ENCODE peak calls at places on chromosomes 6 and 20, in seven cellular contexts. One of them, this sample, is unnamed.

GRCh38 chr20:45051497-45052060 is 49.3 kb downstream of the KCNS1 start:
- DNase-seq in neuronal stem cell: no peak
- DNase-seq in IMR-90: no peak
- DNase-seq in neural progenitor cell: no peak
- DNase-seq in esophagus squamous epithelium: no peak
- DNase-seq in epithelial cell of esophagus: no peak
- DNase-seq in colonic mucosa: no peak
- DNase-seq in this sample: no peak

GRCh38 chr6:45175272-45175671 is 152.9 kb upstream of the RUNX2 start:
- DNase-seq in IMR-90: no peak
- DNase-seq in esophagus squamous epithelium: no peak
- DNase-seq in neural progenitor cell: no peak
- DNase-seq in neuronal stem cell: no peak
- DNase-seq in epithelial cell of esophagus: no peak
- DNase-seq in colonic mucosa: no peak
- DNase-seq in this sample: no peak

GRCh38 chr20:58852559-58853271 is at the start of gene GNAS:
- DNase-seq in IMR-90: peak
- DNase-seq in esophagus squamous epithelium: no peak
- DNase-seq in neuronal stem cell: peak
- DNase-seq in epithelial cell of esophagus: peak
- DNase-seq in neural progenitor cell: peak
- DNase-seq in colonic mucosa: peak
- DNase-seq in this sample: peak

GRCh38 chr6:46035242-46035641 is 19.6 kb upstream of the CLIC5 start:
- DNase-seq in IMR-90: no peak
- DNase-seq in esophagus squamous epithelium: no peak
- DNase-seq in neuronal stem cell: no peak
- DNase-seq in colonic mucosa: no peak
- DNase-seq in epithelial cell of esophagus: no peak
- DNase-seq in neural progenitor cell: no peak
- DNase-seq in this sample: no peak

GRCh38 chr6:72521684-72522083 is 100.2 kb upstream of the KCNQ5 start:
- DNase-seq in colonic mucosa: no peak
- DNase-seq in neural progenitor cell: no peak
- DNase-seq in neuronal stem cell: no peak
- DNase-seq in IMR-90: no peak
- DNase-seq in epithelial cell of esophagus: no peak
- DNase-seq in esophagus squamous epithelium: no peak
- DNase-seq in this sample: no peak

GRCh38 chr6:139037490-139037889 is 8.9 kb downstream of the ABRACL start:
- DNase-seq in epithelial cell of esophagus: no peak
- DNase-seq in neural progenitor cell: no peak
- DNase-seq in esophagus squamous epithelium: no peak
- DNase-seq in neuronal stem cell: no peak
- DNase-seq in IMR-90: peak
- DNase-seq in colonic mucosa: no peak
- DNase-seq in this sample: no peak

GRCh38 chr20:53828673-53829085 is 235.0 kb upstream of the ZNF217 start:
- DNase-seq in neuronal stem cell: no peak
- DNase-seq in neural progenitor cell: peak
- DNase-seq in colonic mucosa: peak
- DNase-seq in IMR-90: peak
- DNase-seq in epithelial cell of esophagus: peak
- DNase-seq in esophagus squamous epithelium: no peak
- DNase-seq in this sample: peak

GRCh38 chr20:46212876-46213275 is 94.8 kb downstream of the CD40 start:
- DNase-seq in colonic mucosa: no peak
- DNase-seq in esophagus squamous epithelium: no peak
- DNase-seq in neural progenitor cell: no peak
- DNase-seq in IMR-90: no peak
- DNase-seq in neuronal stem cell: no peak
- DNase-seq in epithelial cell of esophagus: no peak
- DNase-seq in this sample: no peak

GRCh38 chr6:33212857-33213165 is 4.5 kb downstream of the RING1 start:
- DNase-seq in IMR-90: no peak
- DNase-seq in colonic mucosa: no peak
- DNase-seq in neuronal stem cell: no peak
- DNase-seq in esophagus squamous epithelium: no peak
- DNase-seq in epithelial cell of esophagus: no peak
- DNase-seq in neural progenitor cell: no peak
- DNase-seq in this sample: no peak
- H3K4me3 ChIP-seq in IMR-90: peak
- H3K4me3 ChIP-seq in colonic mucosa: peak
- H3K4me3 ChIP-seq in neuronal stem cell: peak
- H3K4me3 ChIP-seq in esophagus squamous epithelium: peak
- H3K4me3 ChIP-seq in epithelial cell of esophagus: peak
- H3K4me3 ChIP-seq in neural progenitor cell: peak
- H3K4me3 ChIP-seq in this sample: peak

DNA sequence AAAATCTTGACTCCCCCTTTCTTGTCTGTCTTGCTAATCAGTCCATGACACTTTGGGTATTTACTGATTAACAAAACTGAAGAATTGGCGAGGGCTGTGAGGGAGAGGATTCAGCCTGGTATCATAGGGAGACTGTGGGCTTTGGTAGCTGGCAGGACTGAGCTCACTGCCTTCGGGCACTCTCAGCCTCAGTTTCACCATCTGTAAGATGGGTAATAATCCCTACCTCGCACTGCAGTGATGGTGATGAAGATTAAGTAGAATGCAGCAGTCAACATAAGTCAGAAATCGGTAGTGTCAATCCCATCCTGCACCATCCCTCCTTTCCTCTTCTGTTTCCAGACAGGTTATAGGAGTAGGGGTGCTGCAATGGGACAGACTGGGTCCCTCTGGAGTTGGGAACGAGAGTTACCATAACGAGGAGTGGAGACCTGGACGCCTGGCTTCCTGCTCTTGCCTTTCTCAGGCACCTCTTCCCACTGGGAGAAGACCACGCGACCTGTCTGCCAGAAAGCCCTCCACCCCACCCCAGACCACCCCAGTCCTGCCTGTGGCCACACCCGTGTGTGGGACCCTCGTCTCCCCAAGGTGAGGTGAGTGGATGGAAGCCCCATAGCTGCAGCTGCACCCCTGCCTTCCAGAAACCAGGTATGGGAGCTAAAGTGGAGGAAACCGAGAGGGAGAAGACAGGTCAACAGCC is 99.1 kb downstream of the SNX5 start:
- DNase-seq in IMR-90: no peak
- DNase-seq in epithelial cell of esophagus: no peak
- DNase-seq in neural progenitor cell: no peak
- DNase-seq in esophagus squamous epithelium: no peak
- DNase-seq in neuronal stem cell: no peak
- DNase-seq in colonic mucosa: no peak
- DNase-seq in this sample: no peak
- H3K4me3 ChIP-seq in IMR-90: no peak
- H3K4me3 ChIP-seq in epithelial cell of esophagus: no peak
- H3K4me3 ChIP-seq in neural progenitor cell: no peak
- H3K4me3 ChIP-seq in esophagus squamous epithelium: no peak
- H3K4me3 ChIP-seq in neuronal stem cell: no peak
- H3K4me3 ChIP-seq in colonic mucosa: no peak
- H3K4me3 ChIP-seq in this sample: no peak

DNA sequence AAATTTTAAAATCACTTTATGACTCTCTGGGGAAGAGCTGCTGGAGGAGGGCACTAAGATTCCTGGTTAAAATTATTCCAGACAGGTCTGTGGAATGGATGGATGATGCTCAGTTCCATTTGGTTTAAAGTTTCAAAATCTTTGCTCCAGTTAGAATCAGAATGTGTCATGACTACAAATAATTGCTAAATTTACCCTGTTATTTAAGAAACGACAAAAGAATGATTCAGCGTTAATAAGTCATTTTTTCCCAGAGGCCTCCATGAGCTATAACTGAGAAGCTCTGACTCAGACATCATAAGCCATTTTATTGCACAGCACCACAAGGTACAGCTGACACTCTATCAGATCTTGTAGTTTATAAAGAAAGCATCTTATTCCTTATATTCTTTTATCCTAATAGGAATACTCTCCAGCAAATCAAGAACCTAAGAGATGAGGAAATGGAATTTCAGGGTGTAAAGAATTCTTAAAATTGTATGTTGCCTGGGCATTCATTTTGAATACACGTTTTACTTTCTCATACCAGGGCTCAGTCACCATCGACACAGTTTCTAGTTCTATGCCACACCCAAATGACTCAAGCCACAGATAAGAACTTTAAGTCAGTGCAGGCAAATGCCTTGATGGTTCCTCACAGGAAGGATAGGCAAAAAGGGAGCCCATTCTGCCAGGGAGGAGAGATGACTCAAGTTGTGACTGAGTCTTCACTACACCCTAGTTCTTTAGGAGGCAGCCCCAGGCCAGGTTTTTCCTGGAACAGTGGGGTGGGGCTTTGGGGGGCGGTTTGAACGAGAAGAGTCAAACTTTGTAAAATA is 636.0 kb downstream of the MMUT start:
- DNase-seq in neuronal stem cell: no peak
- DNase-seq in colonic mucosa: peak
- DNase-seq in epithelial cell of esophagus: peak
- DNase-seq in esophagus squamous epithelium: no peak
- DNase-seq in neural progenitor cell: no peak
- DNase-seq in IMR-90: peak
- DNase-seq in this sample: no peak
- H3K4me3 ChIP-seq in neuronal stem cell: no peak
- H3K4me3 ChIP-seq in colonic mucosa: no peak
- H3K4me3 ChIP-seq in epithelial cell of esophagus: peak
- H3K4me3 ChIP-seq in esophagus squamous epithelium: no peak
- H3K4me3 ChIP-seq in neural progenitor cell: no peak
- H3K4me3 ChIP-seq in IMR-90: no peak
- H3K4me3 ChIP-seq in this sample: no peak

GRCh38 chr6:169286961-169287360 is 33.3 kb upstream of the THBS2 start:
- DNase-seq in esophagus squamous epithelium: no peak
- DNase-seq in colonic mucosa: no peak
- DNase-seq in neural progenitor cell: no peak
- DNase-seq in IMR-90: no peak
- DNase-seq in epithelial cell of esophagus: no peak
- DNase-seq in neuronal stem cell: no peak
- DNase-seq in this sample: no peak
- H3K4me3 ChIP-seq in esophagus squamous epithelium: no peak
- H3K4me3 ChIP-seq in colonic mucosa: no peak
- H3K4me3 ChIP-seq in neural progenitor cell: no peak
- H3K4me3 ChIP-seq in IMR-90: no peak
- H3K4me3 ChIP-seq in epithelial cell of esophagus: no peak
- H3K4me3 ChIP-seq in neuronal stem cell: no peak
- H3K4me3 ChIP-seq in this sample: no peak

DNA sequence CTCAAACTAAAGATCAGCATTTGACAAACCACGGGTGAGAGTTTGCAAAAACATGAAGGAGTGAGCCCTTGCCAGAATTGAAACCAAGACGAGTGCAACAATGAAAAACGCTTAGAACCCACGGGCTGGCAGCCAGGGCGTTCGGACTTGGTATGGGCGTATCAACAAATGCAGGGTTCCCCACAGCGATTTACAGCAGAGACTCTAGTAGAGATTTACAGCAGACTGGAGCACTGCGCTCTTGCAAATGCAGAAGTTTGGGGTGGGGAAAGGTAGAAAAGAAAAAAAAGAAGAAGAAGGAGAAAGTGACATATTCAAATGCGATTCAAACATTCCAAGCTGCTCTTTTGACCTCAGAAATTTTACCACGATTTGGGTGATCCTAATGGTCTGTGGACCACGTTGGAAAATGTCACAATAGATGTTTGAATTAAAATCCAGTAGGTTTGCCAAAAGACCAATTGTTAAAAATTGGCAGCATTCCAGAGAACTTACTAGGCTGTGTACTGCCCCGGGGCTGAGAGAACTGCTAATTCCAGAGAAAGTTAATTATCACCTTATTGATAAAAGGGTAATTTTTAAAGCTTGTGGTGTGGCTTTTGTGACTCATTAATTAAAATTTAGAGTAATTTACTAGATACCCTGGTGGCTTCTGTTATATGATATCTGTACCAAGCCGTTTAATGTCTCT is 3.4 kb downstream of the SCML4 start:
- DNase-seq in esophagus squamous epithelium: no peak
- DNase-seq in colonic mucosa: no peak
- DNase-seq in IMR-90: no peak
- DNase-seq in neuronal stem cell: no peak
- DNase-seq in neural progenitor cell: peak
- DNase-seq in epithelial cell of esophagus: peak
- DNase-seq in this sample: peak
- H3K4me3 ChIP-seq in esophagus squamous epithelium: no peak
- H3K4me3 ChIP-seq in colonic mucosa: no peak
- H3K4me3 ChIP-seq in IMR-90: peak
- H3K4me3 ChIP-seq in neuronal stem cell: peak
- H3K4me3 ChIP-seq in neural progenitor cell: no peak
- H3K4me3 ChIP-seq in epithelial cell of esophagus: peak
- H3K4me3 ChIP-seq in this sample: peak

GRCh38 chr6:70592391-70593117 is 25.8 kb downstream of the SDHAF4 start:
- DNase-seq in IMR-90: no peak
- DNase-seq in epithelial cell of esophagus: no peak
- DNase-seq in neuronal stem cell: peak
- DNase-seq in colonic mucosa: no peak
- DNase-seq in esophagus squamous epithelium: no peak
- DNase-seq in neural progenitor cell: peak
- DNase-seq in this sample: no peak
- H3K4me3 ChIP-seq in IMR-90: no peak
- H3K4me3 ChIP-seq in epithelial cell of esophagus: no peak
- H3K4me3 ChIP-seq in neuronal stem cell: no peak
- H3K4me3 ChIP-seq in colonic mucosa: no peak
- H3K4me3 ChIP-seq in esophagus squamous epithelium: no peak
- H3K4me3 ChIP-seq in neural progenitor cell: no peak
- H3K4me3 ChIP-seq in this sample: peak

DNA sequence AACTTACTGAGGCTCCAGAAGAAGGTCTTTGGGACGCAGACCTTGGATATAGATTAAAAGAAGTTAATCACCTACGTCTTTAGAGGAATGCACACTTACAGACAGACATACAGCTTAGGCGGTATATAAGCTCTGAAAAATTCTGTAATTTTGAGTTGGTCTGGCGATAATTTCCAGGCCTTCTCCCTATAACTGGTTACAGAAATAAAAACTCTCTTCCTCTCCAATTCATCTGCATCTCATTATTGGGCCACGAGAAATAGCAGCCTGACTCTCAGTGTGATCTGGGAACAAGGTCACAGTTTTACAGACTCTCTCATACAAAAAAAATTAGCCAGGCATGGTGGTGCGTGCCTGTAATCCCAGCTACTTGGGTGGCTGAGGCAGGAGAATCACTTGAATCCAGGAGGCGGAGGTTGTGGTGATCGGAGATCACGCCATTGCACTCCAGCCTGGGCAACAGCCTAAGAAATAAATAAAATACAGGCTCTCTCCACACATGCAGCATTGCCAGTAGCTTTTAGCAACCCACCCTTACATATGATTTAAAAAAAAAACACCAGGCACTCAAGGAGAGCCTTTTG is 4.7 kb downstream of the ZBTB24 start:
- DNase-seq in epithelial cell of esophagus: no peak
- DNase-seq in neural progenitor cell: no peak
- DNase-seq in IMR-90: no peak
- DNase-seq in esophagus squamous epithelium: no peak
- DNase-seq in colonic mucosa: no peak
- DNase-seq in neuronal stem cell: no peak
- DNase-seq in this sample: no peak
- H3K4me3 ChIP-seq in epithelial cell of esophagus: no peak
- H3K4me3 ChIP-seq in neural progenitor cell: peak
- H3K4me3 ChIP-seq in IMR-90: no peak
- H3K4me3 ChIP-seq in esophagus squamous epithelium: no peak
- H3K4me3 ChIP-seq in colonic mucosa: no peak
- H3K4me3 ChIP-seq in neuronal stem cell: no peak
- H3K4me3 ChIP-seq in this sample: peak

DNA sequence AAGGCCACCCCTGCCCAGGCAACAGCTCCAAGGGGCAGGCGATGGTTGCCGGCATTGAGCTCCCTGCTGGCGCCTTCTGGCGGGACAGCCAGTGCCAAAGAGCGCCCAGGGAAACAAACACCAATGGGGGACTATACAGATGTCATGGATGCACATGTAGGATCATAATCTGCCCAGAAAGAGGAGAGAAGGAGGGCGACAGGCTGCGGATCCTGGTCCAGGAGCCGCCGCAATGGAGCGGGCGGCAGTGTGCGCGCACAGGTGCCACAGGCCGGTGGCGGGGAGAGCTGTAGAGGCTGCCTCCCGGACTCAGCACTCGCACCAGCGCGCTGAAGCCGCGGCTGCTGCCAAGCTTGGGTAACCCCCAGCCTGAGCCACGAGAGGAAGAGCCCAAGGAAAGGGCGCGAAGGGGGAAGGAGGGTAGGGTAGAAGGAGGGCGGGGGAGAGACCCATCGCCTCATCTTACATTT is 418 bp upstream of the FUT9 start:
- DNase-seq in neural progenitor cell: peak
- DNase-seq in colonic mucosa: no peak
- DNase-seq in epithelial cell of esophagus: no peak
- DNase-seq in neuronal stem cell: no peak
- DNase-seq in esophagus squamous epithelium: no peak
- DNase-seq in IMR-90: no peak
- DNase-seq in this sample: peak
- H3K4me3 ChIP-seq in neural progenitor cell: peak
- H3K4me3 ChIP-seq in colonic mucosa: no peak
- H3K4me3 ChIP-seq in epithelial cell of esophagus: no peak
- H3K4me3 ChIP-seq in neuronal stem cell: peak
- H3K4me3 ChIP-seq in esophagus squamous epithelium: no peak
- H3K4me3 ChIP-seq in IMR-90: no peak
- H3K4me3 ChIP-seq in this sample: peak